ENCODE peak calls at places on chromosomes 7 and 10, in eight cellular contexts. One of them, this sample, is unnamed.

GRCh38 chr10:10270071-10270470 is 747.6 kb upstream of the CELF2 start:
- DNase-seq in A549: no peak
- DNase-seq in HCT116: no peak
- DNase-seq in WERI-Rb-1: no peak
- DNase-seq in lower leg skin: no peak
- DNase-seq in amniotic epithelial cell: no peak
- DNase-seq in AG08395: no peak
- DNase-seq in GM10248: no peak
- DNase-seq in this sample: no peak

GRCh38 chr10:114498413-114499111 is 94.3 kb upstream of the AFAP1L2 start:
- DNase-seq in AG08395: no peak
- DNase-seq in lower leg skin: peak; percentile 2
- DNase-seq in WERI-Rb-1: no peak
- DNase-seq in HCT116: no peak
- DNase-seq in A549: no peak
- DNase-seq in GM10248: peak; percentile 41
- DNase-seq in amniotic epithelial cell: no peak
- DNase-seq in this sample: no peak

GRCh38 chr7:52592698-52593097 is 442.7 kb upstream of the POM121L12 start:
- DNase-seq in lower leg skin: no peak
- DNase-seq in AG08395: no peak
- DNase-seq in HCT116: no peak
- DNase-seq in A549: no peak
- DNase-seq in WERI-Rb-1: no peak
- DNase-seq in GM10248: no peak
- DNase-seq in amniotic epithelial cell: no peak
- DNase-seq in this sample: no peak

GRCh38 chr7:25752967-25753791 is 398.8 kb upstream of the NFE2L3 start:
- DNase-seq in AG08395: no peak
- DNase-seq in A549: no peak
- DNase-seq in HCT116: no peak
- DNase-seq in GM10248: no peak
- DNase-seq in lower leg skin: no peak
- DNase-seq in WERI-Rb-1: no peak
- DNase-seq in amniotic epithelial cell: no peak
- DNase-seq in this sample: peak; percentile 46

GRCh38 chr10:29057712-29058426 is 231.0 kb upstream of the LYZL1 start:
- DNase-seq in GM10248: no peak
- DNase-seq in WERI-Rb-1: no peak
- DNase-seq in HCT116: no peak
- DNase-seq in AG08395: no peak
- DNase-seq in amniotic epithelial cell: no peak
- DNase-seq in A549: no peak
- DNase-seq in lower leg skin: peak; percentile 14
- DNase-seq in this sample: no peak

GRCh38 chr10:127228195-127228785 is 31.9 kb upstream of the INSYN2A start:
- DNase-seq in amniotic epithelial cell: peak; percentile 27
- DNase-seq in lower leg skin: no peak
- DNase-seq in WERI-Rb-1: peak; percentile 18
- DNase-seq in GM10248: no peak
- DNase-seq in A549: no peak
- DNase-seq in AG08395: no peak
- DNase-seq in HCT116: no peak
- DNase-seq in this sample: peak; percentile 35

GRCh38 chr7:5578441-5579024 is 154.9 kb upstream of the TNRC18 start:
- DNase-seq in amniotic epithelial cell: peak; percentile 76
- DNase-seq in GM10248: no peak
- DNase-seq in WERI-Rb-1: no peak
- DNase-seq in HCT116: no peak
- DNase-seq in AG08395: no peak
- DNase-seq in A549: no peak
- DNase-seq in lower leg skin: no peak
- DNase-seq in this sample: no peak

GRCh38 chr7:74718336-74718735 is 55.5 kb upstream of the NCF1 start:
- DNase-seq in AG08395: no peak
- DNase-seq in A549: no peak
- DNase-seq in GM10248: no peak
- DNase-seq in amniotic epithelial cell: no peak
- DNase-seq in WERI-Rb-1: no peak
- DNase-seq in lower leg skin: no peak
- DNase-seq in HCT116: no peak
- DNase-seq in this sample: no peak

GRCh38 chr10:78316451-78316931 is 282.8 kb downstream of the RPS24 start:
- DNase-seq in GM10248: no peak
- DNase-seq in WERI-Rb-1: no peak
- DNase-seq in HCT116: no peak
- DNase-seq in amniotic epithelial cell: peak; percentile 67
- DNase-seq in lower leg skin: peak; percentile 72
- DNase-seq in A549: no peak
- DNase-seq in AG08395: peak; percentile 76
- DNase-seq in this sample: no peak

GRCh38 chr10:79188154-79188763 is 119.5 kb downstream of the ZMIZ1 start:
- DNase-seq in GM10248: no peak
- DNase-seq in AG08395: no peak
- DNase-seq in amniotic epithelial cell: no peak
- DNase-seq in A549: no peak
- DNase-seq in lower leg skin: no peak
- DNase-seq in HCT116: no peak
- DNase-seq in WERI-Rb-1: no peak
- DNase-seq in this sample: no peak

GRCh38 chr7:4734587-4735365 is 40.6 kb upstream of the AP5Z1 start:
- DNase-seq in AG08395: no peak
- DNase-seq in amniotic epithelial cell: no peak
- DNase-seq in lower leg skin: no peak
- DNase-seq in A549: no peak
- DNase-seq in GM10248: no peak
- DNase-seq in WERI-Rb-1: no peak
- DNase-seq in HCT116: no peak
- DNase-seq in this sample: peak; percentile 84

GRCh38 chr10:68601490-68602265 is 41.5 kb downstream of the TET1 start:
- DNase-seq in lower leg skin: no peak
- DNase-seq in AG08395: no peak
- DNase-seq in WERI-Rb-1: no peak
- DNase-seq in HCT116: no peak
- DNase-seq in amniotic epithelial cell: no peak
- DNase-seq in GM10248: no peak
- DNase-seq in A549: no peak
- DNase-seq in this sample: no peak

GRCh38 chr7:74380720-74381119 is 73.0 kb upstream of the GTF2IRD1 start:
- DNase-seq in AG08395: no peak
- DNase-seq in GM10248: no peak
- DNase-seq in A549: no peak
- DNase-seq in WERI-Rb-1: no peak
- DNase-seq in HCT116: no peak
- DNase-seq in amniotic epithelial cell: no peak
- DNase-seq in lower leg skin: no peak
- DNase-seq in this sample: no peak

GRCh38 chr10:43623351-43623750 is 17.1 kb downstream of the ZNF485 start:
- DNase-seq in amniotic epithelial cell: peak; percentile 27
- DNase-seq in HCT116: no peak
- DNase-seq in AG08395: no peak
- DNase-seq in GM10248: no peak
- DNase-seq in WERI-Rb-1: no peak
- DNase-seq in A549: no peak
- DNase-seq in lower leg skin: no peak
- DNase-seq in this sample: peak; percentile 12

GRCh38 chr10:19853839-19854238 is 37.6 kb downstream of the PLXDC2 start:
- DNase-seq in A549: no peak
- DNase-seq in WERI-Rb-1: no peak
- DNase-seq in HCT116: no peak
- DNase-seq in GM10248: no peak
- DNase-seq in amniotic epithelial cell: no peak
- DNase-seq in lower leg skin: no peak
- DNase-seq in AG08395: no peak
- DNase-seq in this sample: no peak

GRCh38 chr10:131213651-131214505 is 97.6 kb downstream of the TCERG1L start:
- DNase-seq in lower leg skin: peak; percentile 76
- DNase-seq in WERI-Rb-1: no peak
- DNase-seq in GM10248: no peak
- DNase-seq in AG08395: no peak
- DNase-seq in HCT116: no peak
- DNase-seq in A549: no peak
- DNase-seq in amniotic epithelial cell: no peak
- DNase-seq in this sample: no peak

GRCh38 chr10:128068398-128069285 is 57.6 kb downstream of the MKI67 start:
- DNase-seq in AG08395: no peak
- DNase-seq in A549: no peak
- DNase-seq in amniotic epithelial cell: no peak
- DNase-seq in HCT116: no peak
- DNase-seq in WERI-Rb-1: no peak
- DNase-seq in lower leg skin: peak; percentile 75
- DNase-seq in GM10248: no peak
- DNase-seq in this sample: no peak

GRCh38 chr10:107157071-107157470 is 7.4 kb downstream of the SORCS1 start:
- DNase-seq in HCT116: no peak
- DNase-seq in A549: no peak
- DNase-seq in AG08395: no peak
- DNase-seq in GM10248: no peak
- DNase-seq in amniotic epithelial cell: no peak
- DNase-seq in lower leg skin: no peak
- DNase-seq in WERI-Rb-1: no peak
- DNase-seq in this sample: no peak

GRCh38 chr7:2738110-2738509 is 50.1 kb downstream of the AMZ1 start:
- DNase-seq in AG08395: no peak
- DNase-seq in amniotic epithelial cell: no peak
- DNase-seq in HCT116: no peak
- DNase-seq in WERI-Rb-1: no peak
- DNase-seq in GM10248: no peak
- DNase-seq in lower leg skin: peak; percentile 68
- DNase-seq in A549: no peak
- DNase-seq in this sample: no peak

GRCh38 chr10:65571011-65571570 is 1354.7 kb upstream of the LRRTM3 start:
- DNase-seq in HCT116: peak; percentile 35
- DNase-seq in WERI-Rb-1: peak; percentile 46
- DNase-seq in amniotic epithelial cell: peak; percentile 2
- DNase-seq in AG08395: no peak
- DNase-seq in A549: peak; percentile 31
- DNase-seq in lower leg skin: no peak
- DNase-seq in GM10248: no peak
- DNase-seq in this sample: no peak

GRCh38 chr10:17183110-17183509 is 18.4 kb downstream of the TRDMT1 start:
- DNase-seq in amniotic epithelial cell: no peak
- DNase-seq in GM10248: no peak
- DNase-seq in AG08395: no peak
- DNase-seq in HCT116: no peak
- DNase-seq in lower leg skin: no peak
- DNase-seq in A549: no peak
- DNase-seq in WERI-Rb-1: no peak
- DNase-seq in this sample: no peak

GRCh38 chr7:5443678-5444077 is 20.0 kb upstream of the TNRC18 start:
- DNase-seq in HCT116: no peak
- DNase-seq in WERI-Rb-1: peak; percentile 61
- DNase-seq in AG08395: no peak
- DNase-seq in amniotic epithelial cell: no peak
- DNase-seq in lower leg skin: no peak
- DNase-seq in A549: no peak
- DNase-seq in GM10248: no peak
- DNase-seq in this sample: no peak

GRCh38 chr7:81624021-81624630 is 145.7 kb downstream of the HGF start:
- DNase-seq in A549: no peak
- DNase-seq in AG08395: no peak
- DNase-seq in HCT116: no peak
- DNase-seq in lower leg skin: no peak
- DNase-seq in GM10248: no peak
- DNase-seq in amniotic epithelial cell: peak; percentile 27
- DNase-seq in WERI-Rb-1: no peak
- DNase-seq in this sample: no peak

GRCh38 chr7:151628846-151629604 is 109.3 kb upstream of the RHEB start:
- DNase-seq in lower leg skin: peak; percentile 56
- DNase-seq in amniotic epithelial cell: no peak
- DNase-seq in GM10248: no peak
- DNase-seq in HCT116: no peak
- DNase-seq in AG08395: no peak
- DNase-seq in WERI-Rb-1: no peak
- DNase-seq in A549: no peak
- DNase-seq in this sample: no peak

GRCh38 chr7:141754939-141755338 is 9.0 kb upstream of the TAS2R3 start:
- DNase-seq in AG08395: peak; percentile 24
- DNase-seq in HCT116: no peak
- DNase-seq in WERI-Rb-1: peak; percentile 16
- DNase-seq in lower leg skin: no peak
- DNase-seq in amniotic epithelial cell: peak; percentile 12
- DNase-seq in A549: peak; percentile 33
- DNase-seq in GM10248: no peak
- DNase-seq in this sample: no peak

GRCh38 chr7:18425873-18426520 is 69.6 kb upstream of the HDAC9 start:
- DNase-seq in AG08395: no peak
- DNase-seq in GM10248: no peak
- DNase-seq in A549: no peak
- DNase-seq in amniotic epithelial cell: no peak
- DNase-seq in HCT116: no peak
- DNase-seq in lower leg skin: no peak
- DNase-seq in WERI-Rb-1: no peak
- DNase-seq in this sample: no peak